ENCODE peak calls at places on chromosomes 1 and 21, in ten cellular contexts. H is iPS DF 6.9; M is adrenal gland; C is esophagus squamous epithelium; L is effector memory CD4-positive, alpha-beta T cell; B is Panc1; A is GM23248; I is tibial artery; Y is naive thymus-derived CD4-positive, alpha-beta T cell; X is heart right ventricle. O is an unnamed sample. For H3K36me3, the result is how much of the 10 kb centered on the place peaks cover.

GRCh38 chr1:209630383-209631219 is 21.6 kb downstream of the LAMB3 start:
- DNase-seq in H (no peak), M (no peak), C (no peak), L (no peak), B (no peak), A (no peak), I (no peak), Y (no peak), X (peak), O (no peak)

GRCh38 chr1:112689842-112690237 is 15.4 kb downstream of the MOV10 start:
- DNase-seq in H (no peak), M (no peak), C (no peak), L (no peak), B (no peak), A (no peak), I (no peak), Y (no peak), X (no peak), O (no peak)

GRCh38 chr1:81949421-81949820 is 148.7 kb downstream of the ADGRL2 start:
- DNase-seq in H (no peak), M (peak), C (no peak), L (no peak), B (no peak), A (no peak), I (no peak), Y (no peak), X (no peak), O (no peak)

GRCh38 chr21:21101911-21102310 is 103.7 kb downstream of the NCAM2 start:
- DNase-seq in H (peak), M (peak), C (no peak), L (no peak), B (no peak), A (no peak), I (no peak), Y (no peak), X (no peak), O (no peak)

GRCh38 chr1:24344090-24344742 is 25.1 kb downstream of the GRHL3 start:
- DNase-seq in H (no peak), M (no peak), C (no peak), L (no peak), B (no peak), A (peak), I (no peak), Y (no peak), X (no peak), O (no peak)

GRCh38 chr1:160578694-160579191 is 553 bp downstream of the CD84 start:
- DNase-seq in H (no peak), M (no peak), C (no peak), L (no peak), B (no peak), A (no peak), I (no peak), Y (no peak), X (no peak), O (no peak)

GRCh38 chr21:27406297-27407009 is 439.6 kb upstream of the ADAMTS5 start:
- DNase-seq in H (no peak), M (no peak), C (no peak), L (no peak), B (no peak), A (peak), I (no peak), Y (no peak), X (no peak), O (no peak)

GRCh38 chr1:41380979-41381690 is 19.9 kb downstream of the FOXO6 start:
- DNase-seq in H (no peak), M (peak), C (no peak), L (no peak), B (no peak), A (peak), I (peak), Y (no peak), X (peak), O (peak)

GRCh38 chr1:23555225-23555801 is 4.0 kb downstream of the ID3 start:
- DNase-seq in H (no peak), M (no peak), C (no peak), L (no peak), B (no peak), A (no peak), I (peak), Y (no peak), X (peak), O (peak)

GRCh38 chr1:234933031-234933430 is 195.6 kb downstream of the TOMM20 start:
- DNase-seq in H (no peak), M (peak), C (no peak), L (no peak), B (no peak), A (no peak), I (peak), Y (no peak), X (no peak), O (no peak)

GRCh38 chr1:38525343-38525948 is 334.1 kb downstream of the RRAGC start:
- DNase-seq in H (no peak), M (no peak), C (no peak), L (no peak), B (no peak), A (no peak), I (no peak), Y (no peak), X (no peak), O (no peak)

GRCh38 chr1:151292207-151293030 is 10.3 kb downstream of the ZNF687 start:
- DNase-seq in H (no peak), M (no peak), C (no peak), L (no peak), B (no peak), A (no peak), I (no peak), Y (no peak), X (no peak), O (no peak)

GRCh38 chr1:151294748-151295462 is 12.8 kb downstream of the ZNF687 start:
- DNase-seq in H (no peak), M (no peak), C (no peak), L (no peak), B (no peak), A (no peak), I (no peak), Y (no peak), X (no peak), O (no peak)

GRCh38 chr1:151290709-151291303 is 8.7 kb downstream of the ZNF687 start:
- DNase-seq in H (no peak), M (no peak), C (no peak), L (no peak), B (no peak), A (no peak), I (no peak), Y (no peak), X (no peak), O (no peak)

GRCh38 chr1:151289991-151290708 is 8.1 kb downstream of the ZNF687 start:
- DNase-seq in H (no peak), M (no peak), C (no peak), L (no peak), B (no peak), A (no peak), I (no peak), Y (no peak), X (no peak), O (no peak)

GRCh38 chr1:151293093-151293492 is 11.0 kb downstream of the ZNF687 start:
- DNase-seq in H (no peak), M (no peak), C (no peak), L (no peak), B (no peak), A (no peak), I (no peak), Y (no peak), X (no peak), O (no peak)
- H3K36me3 ChIP-seq in H (under half), M (half or more), C (half or more), L (half or more), B (under half), A (under half), I (half or more), Y (half or more), X (half or more), O (under half)

DNA sequence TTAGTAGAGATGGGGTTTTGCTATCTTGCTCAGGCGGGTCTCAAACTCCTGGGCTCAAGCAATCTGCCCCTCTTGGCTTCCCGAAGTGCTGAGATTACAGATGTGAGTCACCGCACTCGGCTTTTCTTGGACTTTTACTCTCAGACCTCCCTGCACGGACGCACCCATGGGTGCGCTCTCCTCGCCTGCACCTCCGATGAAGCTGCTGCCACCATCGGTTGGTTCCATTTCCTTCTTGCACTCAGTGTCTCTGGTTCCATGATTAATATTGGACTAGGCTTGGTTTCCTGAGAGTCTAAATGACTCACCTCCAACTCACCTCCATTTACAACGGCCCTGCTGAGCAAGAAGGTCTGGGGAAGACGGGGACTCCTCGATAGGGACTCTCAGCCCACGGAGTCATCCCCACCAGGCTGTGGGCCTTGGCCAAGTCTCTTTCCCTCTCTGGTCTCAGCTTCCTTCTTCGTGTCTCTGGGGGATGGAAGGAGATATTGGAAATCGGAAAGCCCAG is 6.7 kb upstream of the TNFRSF8 start:
- DNase-seq in H (no peak), M (no peak), C (no peak), L (no peak), B (no peak), A (peak), I (no peak), Y (no peak), X (no peak), O (no peak)
- H3K36me3 ChIP-seq in H (under half), M (under half), C (under half), L (under half), B (under half), A (under half), I (under half), Y (under half), X (under half), O (under half)

GRCh38 chr21:37224861-37225260 is 42.3 kb downstream of the VPS26C start:
- DNase-seq in H (no peak), M (no peak), C (no peak), L (no peak), B (no peak), A (no peak), I (no peak), Y (no peak), X (no peak), O (no peak)
- H3K36me3 ChIP-seq in H (under half), M (half or more), C (under half), L (under half), B (under half), A (under half), I (half or more), Y (under half), X (half or more), O (under half)

DNA sequence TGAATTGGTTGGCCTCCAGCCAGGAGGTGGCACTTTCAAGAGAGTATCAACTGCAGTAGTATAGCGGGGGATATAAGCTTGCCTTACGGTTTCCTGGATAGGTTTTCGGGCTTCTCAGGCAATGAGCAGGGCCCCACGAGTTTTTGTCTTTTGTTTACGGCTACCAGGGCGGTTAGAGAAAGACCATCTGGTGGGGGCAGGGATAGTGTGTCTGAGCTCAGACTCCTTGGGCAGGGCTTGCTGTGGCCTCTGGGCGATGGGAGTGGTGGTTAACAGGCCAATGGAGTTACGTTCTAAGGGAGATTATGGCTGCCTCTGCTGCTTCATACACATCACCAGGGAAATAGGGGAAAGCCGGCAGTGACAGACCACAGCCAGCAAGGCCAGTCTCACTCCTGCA is 62.8 kb downstream of the DTL start:
- DNase-seq in H (no peak), M (no peak), C (no peak), L (no peak), B (no peak), A (no peak), I (no peak), Y (no peak), X (no peak), O (no peak)
- H3K36me3 ChIP-seq in H (under half), M (under half), C (under half), L (under half), B (under half), A (under half), I (under half), Y (under half), X (under half), O (under half)

DNA sequence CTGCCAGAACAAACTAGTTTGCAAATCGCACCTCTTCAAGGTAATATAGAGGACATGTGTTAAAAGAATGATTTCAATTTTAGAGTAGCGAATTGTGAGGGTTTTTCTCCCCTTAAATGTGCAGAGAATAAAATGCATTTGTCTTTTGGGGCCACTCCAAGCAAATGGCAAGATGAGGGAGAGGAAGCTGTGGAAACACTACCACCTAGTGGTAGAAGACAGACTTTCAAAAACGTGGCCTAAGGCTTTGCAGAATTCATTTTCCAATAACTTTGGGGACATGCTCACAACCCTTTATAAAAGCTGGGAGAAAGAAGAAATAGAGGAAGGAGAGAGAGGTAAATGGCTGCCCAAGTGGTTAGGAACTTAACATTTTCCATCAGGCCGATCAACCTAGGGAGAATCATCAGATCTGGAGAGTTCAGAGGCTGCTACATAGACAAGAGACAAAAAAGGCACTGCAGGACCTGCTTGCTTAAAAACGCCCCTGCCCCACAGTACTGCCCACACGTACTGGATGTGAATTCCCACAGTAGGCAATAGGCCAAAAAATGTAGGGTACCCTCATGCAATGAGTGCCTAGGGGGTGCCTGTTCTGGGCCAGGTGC is 15.7 kb upstream of the RCAN1 start:
- DNase-seq in H (no peak), M (peak), C (no peak), L (no peak), B (peak), A (peak), I (no peak), Y (peak), X (no peak), O (no peak)
- H3K36me3 ChIP-seq in H (under half), M (under half), C (under half), L (under half), B (under half), A (under half), I (under half), Y (under half), X (under half), O (under half)

DNA sequence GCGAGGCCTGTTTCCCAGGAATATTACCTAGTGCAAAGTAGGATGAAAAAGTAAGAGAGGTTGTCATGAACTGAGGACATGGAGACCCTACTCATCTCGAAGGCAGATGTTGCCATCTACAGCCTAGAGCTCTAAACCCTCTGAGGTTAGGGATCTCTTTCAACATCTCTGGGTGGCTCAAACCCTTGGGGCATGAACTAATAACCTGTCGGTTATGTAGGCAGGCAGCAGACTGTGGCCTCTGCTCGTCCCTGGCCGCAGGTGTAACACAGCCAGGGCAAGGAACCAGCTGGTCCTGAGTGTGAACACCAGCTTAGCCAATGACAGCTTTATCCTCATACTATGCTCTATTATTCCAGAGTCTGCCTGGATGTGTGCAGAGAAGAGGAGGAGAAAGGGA is 13.2 kb downstream of the CAPZB start:
- DNase-seq in H (no peak), M (no peak), C (no peak), L (no peak), B (no peak), A (no peak), I (no peak), Y (no peak), X (no peak), O (no peak)
- H3K36me3 ChIP-seq in H (under half), M (under half), C (under half), L (under half), B (under half), A (under half), I (under half), Y (under half), X (under half), O (under half)

GRCh38 chr21:32916088-32916487 is 109.6 kb upstream of the OLIG2 start:
- DNase-seq in H (no peak), M (no peak), C (no peak), L (no peak), B (no peak), A (no peak), I (no peak), Y (no peak), X (no peak), O (no peak)
- H3K36me3 ChIP-seq in H (under half), M (under half), C (under half), L (under half), B (under half), A (under half), I (under half), Y (under half), X (under half), O (under half)

GRCh38 chr1:155316922-155317321 is 3.8 kb upstream of the RUSC1 start:
- DNase-seq in H (no peak), M (no peak), C (no peak), L (no peak), B (no peak), A (no peak), I (no peak), Y (no peak), X (no peak), O (no peak)
- H3K36me3 ChIP-seq in H (under half), M (under half), C (under half), L (under half), B (under half), A (under half), I (under half), Y (under half), X (half or more), O (under half)

GRCh38 chr1:111465754-111466153 is 8.0 kb upstream of the C1orf162 start:
- DNase-seq in H (no peak), M (no peak), C (no peak), L (no peak), B (no peak), A (no peak), I (no peak), Y (no peak), X (no peak), O (no peak)

GRCh38 chr1:111461765-111462164 is 12.0 kb upstream of the C1orf162 start:
- DNase-seq in H (no peak), M (no peak), C (no peak), L (no peak), B (no peak), A (no peak), I (no peak), Y (no peak), X (no peak), O (no peak)

GRCh38 chr1:111466480-111466879 is 7.3 kb upstream of the C1orf162 start:
- DNase-seq in H (no peak), M (no peak), C (no peak), L (no peak), B (no peak), A (no peak), I (no peak), Y (no peak), X (no peak), O (no peak)

GRCh38 chr1:111462368-111463028 is 11.3 kb upstream of the C1orf162 start:
- DNase-seq in H (no peak), M (no peak), C (no peak), L (no peak), B (no peak), A (no peak), I (no peak), Y (no peak), X (no peak), O (no peak)

DNA sequence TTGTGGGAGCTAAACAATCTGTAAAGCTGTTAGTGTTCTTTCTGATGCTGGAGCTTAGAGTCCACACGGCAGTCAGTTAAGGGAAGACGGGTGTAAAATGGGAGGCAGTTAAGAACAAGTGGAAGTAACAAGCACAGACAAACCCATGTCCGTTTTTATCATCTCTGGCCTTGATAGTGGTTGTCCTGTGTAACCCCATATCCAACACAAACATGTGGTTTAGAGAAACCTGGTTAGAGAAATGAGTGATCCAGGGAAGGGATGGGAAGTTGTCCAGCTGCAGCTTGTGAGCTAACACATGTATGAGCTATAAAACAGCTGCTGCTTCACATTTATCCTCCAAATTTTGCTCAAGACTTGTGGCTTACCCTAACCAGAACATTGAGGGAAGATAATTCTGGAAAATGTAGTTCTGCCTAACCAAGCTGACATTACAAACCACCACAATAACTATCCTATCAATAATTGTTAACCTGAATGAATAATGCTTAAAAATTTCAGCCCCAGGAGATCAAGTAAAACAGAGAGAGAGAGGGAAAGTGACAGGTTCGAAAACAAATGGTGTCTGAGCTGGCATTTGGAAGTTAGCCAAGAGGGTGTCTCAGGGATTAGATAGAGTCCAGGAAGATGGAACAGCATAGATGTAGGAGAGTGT is 10.6 kb upstream of the C1orf162 start:
- DNase-seq in H (no peak), M (peak), C (no peak), L (no peak), B (no peak), A (peak), I (no peak), Y (no peak), X (no peak), O (no peak)
- H3K36me3 ChIP-seq in H (under half), M (under half), C (under half), L (under half), B (under half), A (under half), I (half or more), Y (under half), X (half or more), O (under half)

O was measured in ovary.